ENCODE peak calls at places on chromosome 13, in seven cellular contexts. X, P, W, M, L, R and N are unnamed samples.

GRCh38 chr13:114222461-114222968 is 12.2 kb upstream of the CDC16 start:
- DNase-seq in L (no peak), W (no peak), X (peak), P (no peak), M (peak), R (no peak), N (no peak)

GRCh38 chr13:23621316-23621645 is 51.1 kb downstream of the TNFRSF19 start:
- DNase-seq in W (no peak), R (no peak), X (no peak), M (peak), P (no peak), L (no peak), N (peak)

GRCh38 chr13:73138276-73138950 is 79.6 kb downstream of the KLF5 start:
- DNase-seq in P (no peak), R (no peak), W (no peak), L (no peak), M (peak), X (peak), N (peak)

GRCh38 chr13:45575830-45576180 is 39.7 kb downstream of the ERICH6B start:
- DNase-seq in W (no peak), R (no peak), P (no peak), L (no peak), M (no peak), X (no peak), N (no peak)

GRCh38 chr13:57633141-57633949 is 1.8 kb downstream of the PCDH17 start:
- DNase-seq in R (peak), W (peak), P (no peak), L (peak), M (no peak), X (peak), N (no peak)

GRCh38 chr13:40706439-40706838 is 40.0 kb upstream of the FOXO1 start:
- DNase-seq in P (no peak), X (no peak), R (no peak), W (no peak), M (no peak), L (no peak), N (no peak)

GRCh38 chr13:113565526-113566226 is 18.9 kb upstream of the TFDP1 start:
- DNase-seq in X (no peak), R (peak), M (no peak), W (peak), P (no peak), L (no peak), N (no peak)

GRCh38 chr13:112943309-112944125 is 25.5 kb upstream of the MCF2L start:
- DNase-seq in L (peak), X (peak), R (peak), W (peak), M (peak), P (peak), N (no peak)

GRCh38 chr13:110047511-110047910 is 259.4 kb downstream of the COL4A1 start:
- DNase-seq in L (no peak), M (peak), R (no peak), W (peak), X (peak), P (peak), N (peak)

GRCh38 chr13:93227906-93228801 is 1.5 kb downstream of the GPC6 start:
- DNase-seq in X (peak), L (peak), P (peak), M (peak), R (peak), W (peak), N (peak)

GRCh38 chr13:97125051-97125809 is 96.9 kb upstream of the MBNL2 start:
- DNase-seq in P (no peak), X (peak), W (no peak), R (no peak), M (peak), L (no peak), N (peak)

GRCh38 chr13:32956595-32956933 is 59.7 kb upstream of the KL start:
- DNase-seq in P (no peak), R (no peak), M (no peak), W (no peak), L (no peak), X (no peak), N (peak)

GRCh38 chr13:113658836-113659235 is 838 bp upstream of the ATP4B start:
- DNase-seq in W (peak), X (no peak), R (no peak), P (no peak), M (no peak), L (no peak), N (no peak)

GRCh38 chr13:99926014-99926731 is 45.4 kb downstream of the ZIC5 start:
- DNase-seq in L (no peak), W (no peak), X (peak), R (no peak), P (peak), M (no peak), N (peak)

DNA sequence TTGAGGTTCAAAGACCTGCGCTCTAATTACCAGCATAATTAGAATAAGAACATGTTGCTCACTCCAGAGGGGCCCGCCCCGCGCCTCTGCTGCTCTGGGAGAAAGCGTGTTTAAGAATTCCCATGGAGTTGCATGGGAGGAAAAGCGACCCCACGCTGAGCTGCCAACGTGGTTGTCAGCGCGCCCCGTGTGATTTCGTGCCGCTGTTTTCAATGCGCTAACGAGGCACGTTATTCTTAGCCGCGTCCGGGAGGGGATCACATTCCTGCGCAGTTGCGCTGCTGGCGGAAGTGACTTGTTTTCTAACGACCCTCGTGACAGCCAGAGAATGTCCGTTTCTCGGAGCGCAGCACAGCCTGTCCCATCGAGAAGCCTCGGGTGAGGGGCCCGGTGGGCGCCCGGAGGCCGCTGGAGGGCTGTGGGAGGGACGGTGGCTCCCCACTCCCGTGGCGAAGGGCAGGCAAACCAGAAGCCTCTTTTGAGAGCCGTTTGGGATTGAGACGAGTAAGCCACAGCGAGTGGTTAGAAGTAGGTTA is 173.8 kb upstream of the SOX1 start:
- DNase-seq in P (no peak), M (no peak), W (no peak), R (peak), X (no peak), L (peak), N (no peak)
- TF ChIP-seq CTCF in P (no peak), M (no peak), W (no peak), R (no peak), X (no peak), L (no peak), N (no peak)

DNA sequence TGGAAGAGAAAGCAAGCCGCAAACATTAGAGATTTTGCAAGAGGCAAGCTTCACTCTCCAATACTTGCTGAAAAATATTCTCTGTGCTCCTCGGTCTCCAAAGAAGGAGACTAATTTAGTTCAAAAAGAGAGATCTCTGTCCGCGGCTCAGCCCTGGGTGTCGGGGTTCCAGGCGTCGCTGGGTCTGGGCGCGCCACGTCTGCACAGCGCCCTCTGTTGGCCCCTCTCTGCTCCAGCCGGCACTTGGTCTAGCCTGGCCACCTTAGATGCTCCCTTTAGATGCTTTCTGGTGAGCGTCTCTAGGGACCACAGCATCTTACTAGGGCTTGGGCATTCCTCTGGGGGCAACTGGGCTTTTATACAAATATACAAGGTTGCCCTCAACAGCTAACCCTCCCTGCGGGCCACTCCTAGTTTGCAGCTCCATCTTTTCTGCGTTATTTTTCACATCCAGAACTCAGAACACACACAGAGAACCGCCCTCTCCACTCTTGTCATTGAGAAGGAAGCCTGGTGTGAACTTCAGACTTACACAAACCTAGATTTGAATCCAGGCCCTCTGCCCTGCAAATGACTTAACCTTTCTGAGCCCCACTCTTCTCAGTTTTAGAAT is 78.3 kb downstream of the CYSLTR2 start:
- DNase-seq in L (peak), W (peak), M (peak), P (no peak), R (peak), X (peak), N (peak)
- TF ChIP-seq CTCF in L (peak), W (peak), M (peak), P (no peak), R (peak), X (peak), N (peak)

DNA sequence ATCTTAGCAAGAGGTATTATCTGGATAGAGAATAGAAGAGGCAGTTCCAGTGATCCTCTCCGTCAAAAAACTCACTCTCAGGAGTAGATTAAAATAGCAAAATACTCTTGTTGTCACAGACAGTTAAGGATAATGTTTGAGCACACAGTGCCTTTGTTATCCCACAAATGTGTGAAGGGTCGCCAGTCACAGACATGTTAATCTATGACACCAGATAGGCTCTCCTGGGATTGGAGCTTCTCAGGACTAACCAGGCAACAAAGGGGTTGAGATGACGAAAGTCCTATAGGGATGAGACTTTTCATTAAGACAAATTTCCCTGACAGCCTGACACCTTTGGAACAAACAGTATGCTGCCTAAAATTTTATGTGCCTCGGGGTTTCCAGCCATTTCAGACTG is 1947.1 kb downstream of the OLFM4 start:
- DNase-seq in R (no peak), L (no peak), W (no peak), X (no peak), P (no peak), M (no peak), N (no peak)
- TF ChIP-seq CTCF in R (no peak), L (no peak), W (no peak), X (no peak), P (no peak), M (no peak), N (no peak)

DNA sequence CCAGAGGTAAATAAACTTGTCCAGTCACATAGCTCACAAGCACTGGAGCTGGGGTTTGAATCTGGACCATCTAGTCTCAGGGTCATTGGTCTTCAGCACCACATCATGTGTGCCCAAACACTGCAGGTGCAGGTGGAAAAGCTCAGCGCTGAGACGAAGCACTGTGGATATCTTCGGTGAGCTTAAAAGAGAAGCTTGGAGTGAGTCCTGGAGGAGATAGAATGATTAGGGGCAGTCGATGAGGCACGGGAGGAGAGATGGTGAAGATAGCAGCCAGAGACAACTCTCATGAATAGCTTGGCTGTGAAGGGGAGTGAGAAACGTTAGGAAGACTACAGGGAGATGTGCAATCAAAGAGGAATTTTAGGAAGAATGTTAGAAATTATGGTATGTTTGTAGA is 389.3 kb downstream of the FGF9 start:
- DNase-seq in M (no peak), X (no peak), W (no peak), P (no peak), L (no peak), R (no peak), N (no peak)
- TF ChIP-seq CTCF in M (no peak), X (no peak), W (no peak), P (no peak), L (no peak), R (no peak), N (no peak)